ENCODE peak calls at places on chromosomes 6 and 20, in five cellular contexts. N, Q, D, U and C are unnamed samples.

GRCh38 chr6:139597781-139598368 is 223.4 kb upstream of the CITED2 start:
- DNase-seq in N (peak), Q (no peak), D (no peak), U (no peak), C (no peak)

GRCh38 chr6:64520050-64520449 is 884.4 kb downstream of the PHF3 start:
- DNase-seq in N (peak), Q (no peak), D (no peak), U (no peak), C (no peak)

GRCh38 chr20:47487175-47487917 is 14.3 kb upstream of the NCOA3 start:
- DNase-seq in N (peak), Q (no peak), D (peak), U (no peak), C (peak)

GRCh38 chr20:35283441-35284266 is 918 bp downstream of the EIF6 start:
- DNase-seq in N (no peak), Q (no peak), D (no peak), U (peak), C (no peak)

GRCh38 chr6:43105538-43106218 is 29.6 kb downstream of the PTK7 start:
- DNase-seq in N (no peak), Q (no peak), D (no peak), U (no peak), C (no peak)

GRCh38 chr6:125201961-125202729 is 48.6 kb downstream of the TPD52L1 start:
- DNase-seq in N (peak), Q (no peak), D (peak), U (no peak), C (no peak)

GRCh38 chr20:17653835-17654648 is 28.0 kb downstream of the RRBP1 start:
- DNase-seq in N (no peak), Q (no peak), D (no peak), U (no peak), C (no peak)

GRCh38 chr6:157530126-157530525 is 149.1 kb downstream of the ZDHHC14 start:
- DNase-seq in N (no peak), Q (no peak), D (no peak), U (no peak), C (no peak)

GRCh38 chr20:48794360-48794759 is 33.4 kb downstream of the PREX1 start:
- DNase-seq in N (no peak), Q (no peak), D (no peak), U (no peak), C (peak)

GRCh38 chr6:120938164-120938875 is 396.0 kb downstream of the TBC1D32 start:
- DNase-seq in N (no peak), Q (no peak), D (no peak), U (no peak), C (no peak)

GRCh38 chr20:47815866-47816265 is 30.6 kb upstream of the SULF2 start:
- DNase-seq in N (no peak), Q (no peak), D (no peak), U (no peak), C (no peak)

GRCh38 chr6:94510877-94511276 is 1066.5 kb upstream of the MANEA start:
- DNase-seq in N (no peak), Q (no peak), D (no peak), U (no peak), C (no peak)

GRCh38 chr6:37580164-37580955 is 80.7 kb upstream of the CCDC167 start:
- DNase-seq in N (no peak), Q (no peak), D (no peak), U (no peak), C (no peak)

GRCh38 chr20:13546497-13547131 is 92.1 kb downstream of the TASP1 start:
- DNase-seq in N (peak), Q (peak), D (peak), U (peak), C (peak)

GRCh38 chr6:93243379-93243778 is 176.0 kb downstream of the EPHA7 start:
- DNase-seq in N (no peak), Q (no peak), D (no peak), U (no peak), C (no peak)

GRCh38 chr20:38143646-38144554 is 21.2 kb downstream of the TGM2 start:
- DNase-seq in N (peak), Q (no peak), D (peak), U (peak), C (peak)

GRCh38 chr20:5657190-5657872 is 92.9 kb upstream of the SHLD1 start:
- DNase-seq in N (peak), Q (no peak), D (peak), U (peak), C (peak)

GRCh38 chr6:12602951-12603710 is 113.4 kb upstream of the PHACTR1 start:
- DNase-seq in N (peak), Q (no peak), D (peak), U (no peak), C (no peak)

GRCh38 chr6:137610702-137611101 is 116.5 kb upstream of the OLIG3 start:
- DNase-seq in N (no peak), Q (no peak), D (no peak), U (no peak), C (no peak)

GRCh38 chr6:150182460-150183078 is 39.7 kb downstream of the PPP1R14C start:
- DNase-seq in N (no peak), Q (no peak), D (no peak), U (no peak), C (no peak)

GRCh38 chr20:44904377-44904776 is 5.5 kb upstream of the PABPC1L start:
- DNase-seq in N (no peak), Q (no peak), D (no peak), U (no peak), C (no peak)

GRCh38 chr20:35436175-35436568 is 1.9 kb downstream of the GDF5 start:
- DNase-seq in N (no peak), Q (no peak), D (no peak), U (no peak), C (no peak)

GRCh38 chr6:4281341-4282293 is 146.2 kb upstream of the ECI2 start:
- DNase-seq in N (peak), Q (peak), D (peak), U (peak), C (no peak)

GRCh38 chr20:8983478-8984345 is 85.2 kb upstream of the PLCB4 start:
- DNase-seq in N (no peak), Q (no peak), D (no peak), U (no peak), C (no peak)

GRCh38 chr6:150194200-150194599 is 51.4 kb downstream of the PPP1R14C start:
- DNase-seq in N (no peak), Q (no peak), D (no peak), U (no peak), C (no peak)

GRCh38 chr6:112936476-112936875 is 589.3 kb downstream of the RFPL4B start:
- DNase-seq in N (no peak), Q (no peak), D (no peak), U (no peak), C (no peak)

GRCh38 chr20:12882832-12883506 is 125.8 kb upstream of the SPTLC3 start:
- DNase-seq in N (peak), Q (no peak), D (no peak), U (no peak), C (no peak)

GRCh38 chr6:116371384-116372209 is 850 bp downstream of the DSE start:
- DNase-seq in N (peak), Q (no peak), D (peak), U (no peak), C (no peak)

GRCh38 chr6:37985355-37985754 is 165.8 kb downstream of the ZFAND3 start:
- DNase-seq in N (no peak), Q (no peak), D (no peak), U (peak), C (no peak)

GRCh38 chr6:166025149-166025898 is 142.3 kb downstream of the TBXT start:
- DNase-seq in N (peak), Q (no peak), D (no peak), U (no peak), C (no peak)

GRCh38 chr6:43669050-43669921 is 18.3 kb downstream of the MRPS18A start:
- DNase-seq in N (peak), Q (no peak), D (no peak), U (no peak), C (no peak)

GRCh38 chr20:50561379-50562078 is 51.3 kb downstream of the PTPN1 start:
- DNase-seq in N (peak), Q (no peak), D (peak), U (no peak), C (no peak)

GRCh38 chr20:4060054-4060795 is 44.9 kb upstream of the RNF24 start:
- DNase-seq in N (no peak), Q (no peak), D (no peak), U (no peak), C (no peak)